ENCODE peak calls at places on chromosomes 16 and 17, in six cellular contexts. M is activated CD8-positive, alpha-beta memory T cell treated with anti-CD3 and anti-CD28 coated beads for 4 hours; W is mucosa of descending colon; E is ecto neural progenitor cell; Q is renal cortical epithelial cell; Z is NCI-H1092. O is an unnamed sample.

GRCh38 chr16:12567602-12568001 is 236.1 kb downstream of the CPPED1 start:
- DNase-seq in W (no peak), Z (no peak), Q (no peak), E (no peak), M (no peak), O (no peak)

GRCh38 chr17:17675925-17676534 is 5.2 kb upstream of the RAI1 start:
- DNase-seq in Q (peak; percentile 45), Z (no peak), W (no peak), E (no peak), M (no peak), O (no peak)

GRCh38 chr16:89911375-89911774 is 7.3 kb upstream of the MC1R start:
- DNase-seq in Z (no peak), Q (no peak), W (no peak), M (no peak), E (no peak), O (no peak)

GRCh38 chr17:48632579-48633265 is 6.6 kb upstream of the HOXB9 start:
- DNase-seq in Z (no peak), M (no peak), E (no peak), W (peak; percentile 28), Q (no peak), O (no peak)

GRCh38 chr16:31331141-31331764 is 23.7 kb upstream of the ITGAX start:
- DNase-seq in Z (no peak), E (peak; percentile 55), W (no peak), M (no peak), Q (no peak), O (no peak)

GRCh38 chr17:82881900-82882714 is 42.3 kb upstream of the ZNF750 start:
- DNase-seq in Q (no peak), Z (no peak), M (no peak), W (peak; percentile 59), E (no peak), O (peak; percentile 86)

GRCh38 chr17:81238815-81239713 is at the start of the genes NDUFAF8 and TEPSIN:
- DNase-seq in W (peak; percentile 96), Z (peak; percentile 99), Q (peak; percentile 99), M (peak; percentile 93), E (peak; percentile 99), O (peak; percentile 97)

GRCh38 chr16:57610611-57611010 is 17.8 kb upstream of the ADGRG1 start:
- DNase-seq in Q (no peak), E (peak; percentile 33), Z (no peak), M (no peak), W (no peak), O (peak; percentile 40)

GRCh38 chr17:66923881-66924280 is 40.6 kb upstream of the CACNG4 start:
- DNase-seq in E (no peak), M (no peak), Z (no peak), Q (no peak), W (no peak), O (no peak)

GRCh38 chr17:46777943-46778915 is 40.3 kb downstream of the WNT3 start:
- DNase-seq in Q (no peak), W (no peak), Z (no peak), M (no peak), E (no peak), O (peak; percentile 40)

GRCh38 chr16:84810518-84811273 is 9.1 kb upstream of the CRISPLD2 start:
- DNase-seq in M (no peak), Z (no peak), E (no peak), Q (no peak), W (peak; percentile 20), O (no peak)

GRCh38 chr16:1770328-1771071 is 843 bp downstream of the NME3 start:
- DNase-seq in W (peak; percentile 82), Q (peak; percentile 23), Z (peak; percentile 32), M (no peak), E (no peak), O (peak; percentile 80)

GRCh38 chr17:58325289-58325726 is 3.3 kb downstream of the TSPOAP1 start:
- DNase-seq in Z (no peak), W (no peak), E (no peak), M (no peak), Q (no peak), O (no peak)

GRCh38 chr17:44039829-44040635 is 25.3 kb upstream of the TMEM101 start:
- DNase-seq in Z (no peak), W (no peak), M (no peak), E (no peak), Q (peak; percentile 23), O (no peak)

GRCh38 chr17:73466704-73467433 is 155.1 kb upstream of the CDC42EP4 start:
- DNase-seq in M (no peak), Z (no peak), W (no peak), Q (no peak), E (no peak), O (no peak)

GRCh38 chr16:55737318-55737717 is 81.5 kb downstream of the SLC6A2 start:
- DNase-seq in Z (no peak), E (no peak), W (no peak), Q (no peak), M (no peak), O (no peak)

GRCh38 chr17:72613411-72614292 is 478.8 kb downstream of the SLC39A11 start:
- DNase-seq in M (no peak), W (no peak), Q (peak; percentile 88), Z (no peak), E (no peak), O (no peak)

GRCh38 chr16:87554754-87555427 is 47.4 kb upstream of the JPH3 start:
- DNase-seq in E (no peak), W (no peak), Z (no peak), Q (no peak), M (no peak), O (no peak)

GRCh38 chr17:1019451-1019850 is 22.5 kb downstream of the TIMM22 start:
- DNase-seq in Q (no peak), W (no peak), M (no peak), E (no peak), Z (no peak), O (no peak)

GRCh38 chr16:67430504-67431076 is 331 bp upstream of the HSD11B2 start:
- DNase-seq in Z (no peak), M (peak; percentile 13), Q (no peak), E (peak; percentile 78), W (peak; percentile 91), O (peak; percentile 76)

GRCh38 chr17:12415031-12415430 is 250.7 kb upstream of the MYOCD start:
- DNase-seq in Q (no peak), M (no peak), E (no peak), W (no peak), Z (no peak), O (no peak)

GRCh38 chr17:62064791-62065563 is at the start of gene MED13:
- DNase-seq in E (peak; percentile 85), M (peak; percentile 25), W (peak; percentile 81), Q (no peak), Z (no peak), O (peak; percentile 89)

GRCh38 chr16:2467301-2468141 is 3.6 kb upstream of the NTN3 start:
- DNase-seq in Q (no peak), M (no peak), Z (peak; percentile 86), W (peak; percentile 71), E (peak; percentile 79), O (peak; percentile 83)

GRCh38 chr16:22189473-22190168 is 16.5 kb upstream of the EEF2K start:
- DNase-seq in M (peak; percentile 89), W (peak; percentile 92), E (no peak), Z (no peak), Q (peak; percentile 26), O (peak; percentile 68)

GRCh38 chr17:59165933-59166342 is 10.4 kb downstream of the PRR11 start:
- DNase-seq in Z (no peak), E (peak; percentile 78), Q (peak; percentile 72), M (no peak), W (no peak), O (no peak)

GRCh38 chr17:41678907-41679739 is 9.6 kb upstream of the EIF1 start:
- DNase-seq in Q (peak; percentile 98), Z (no peak), E (no peak), M (peak; percentile 42), W (no peak), O (no peak)

GRCh38 chr16:61937646-61938045 is 98.6 kb downstream of the CDH8 start:
- DNase-seq in Q (no peak), W (no peak), E (no peak), M (no peak), Z (no peak), O (no peak)

GRCh38 chr17:49703557-49704277 is 4.0 kb downstream of the SLC35B1 start:
- DNase-seq in Z (no peak), M (no peak), W (no peak), E (peak; percentile 66), Q (peak; percentile 65), O (no peak)

GRCh38 chr16:75087040-75087979 is 29.3 kb downstream of the LDHD start:
- DNase-seq in Z (peak; percentile 95), E (no peak), Q (no peak), W (peak; percentile 74), M (no peak), O (no peak)

GRCh38 chr17:16652847-16653366 is 743 bp downstream of the ZNF624 start:
- DNase-seq in E (no peak), Q (peak; percentile 23), Z (no peak), W (no peak), M (no peak), O (no peak)

GRCh38 chr16:5451641-5452040 is 354.0 kb upstream of the EEF2KMT start:
- DNase-seq in Z (no peak), E (no peak), W (no peak), M (no peak), Q (no peak), O (no peak)

GRCh38 chr16:86075488-86075785 is 176.5 kb downstream of the IRF8 start:
- DNase-seq in Z (no peak), W (no peak), M (no peak), E (no peak), Q (no peak), O (peak; percentile 20)

GRCh38 chr17:75576661-75577060 is 10.9 kb upstream of the MYO15B start:
- DNase-seq in Q (no peak), E (no peak), Z (no peak), M (no peak), W (no peak), O (no peak)

GRCh38 chr16:3188925-3189825 is 1.2 kb downstream of the OR1F1 start:
- DNase-seq in E (peak; percentile 77), Z (no peak), W (no peak), Q (no peak), M (no peak), O (no peak)

GRCh38 chr17:29760771-29761682 is 138.3 kb upstream of the CORO6 start:
- DNase-seq in E (peak; percentile 87), Q (peak; percentile 59), W (peak; percentile 91), Z (no peak), M (peak; percentile 75), O (peak; percentile 95)

GRCh38 chr17:34252138-34252889 is 2.8 kb upstream of the CCL2 start:
- DNase-seq in E (no peak), Z (no peak), M (no peak), W (peak; percentile 78), Q (peak; percentile 96), O (peak; percentile 91)

GRCh38 chr16:2370725-2371124 is 30.2 kb upstream of the ABCA3 start:
- DNase-seq in Z (no peak), M (no peak), E (no peak), Q (peak; percentile 70), W (no peak), O (no peak)

O was measured in upper lobe of right lung.